ENCODE peak calls at places on chromosomes 4 and X, in eight cellular contexts. C is AML-193; B is cardiac fibroblast; M is NAMALWA; S is T1000; Z is activated T-cell treated with anti-CD3 and anti-CD28 coated beads for 1 hour; Q is stimulated activated naive CD8-positive, alpha-beta T cell treated with anti-CD3 and anti-CD28 coated beads, Interleukin-15, Interleukin-2, amounts not matched to agents 100 U/mL and 50 U/mL, for 24 hours; I is uterus. O is an unnamed sample.

GRCh38 chrX:136055651-136056221 is 70.5 kb downstream of the SLC9A6 start:
- DNase-seq in C (no peak), B (peak), S (no peak), Q (no peak), M (no peak), I (peak), Z (no peak), O (no peak)

GRCh38 chr4:86247906-86248305 is 111.9 kb downstream of the MAPK10 start:
- DNase-seq in M (no peak), B (no peak), S (no peak), C (no peak), I (no peak), Z (no peak), Q (no peak), O (no peak)

GRCh38 chr4:164572877-164573279 is 181.1 kb upstream of the SMIM31 start:
- DNase-seq in S (no peak), Q (no peak), B (peak), C (no peak), M (no peak), Z (no peak), I (no peak), O (no peak)

GRCh38 chr4:26936284-26937065 is 75.8 kb downstream of the STIM2 start:
- DNase-seq in M (no peak), B (peak), I (no peak), C (no peak), Z (no peak), S (no peak), Q (no peak), O (peak)

GRCh38 chr4:41575665-41576064 is 37.7 kb downstream of the LIMCH1 start:
- DNase-seq in Z (no peak), C (no peak), S (no peak), M (no peak), I (no peak), B (no peak), Q (no peak), O (no peak)

GRCh38 chrX:106987488-106987887 is 12.5 kb downstream of the MORC4 start:
- DNase-seq in Q (no peak), S (no peak), M (no peak), B (no peak), C (no peak), I (no peak), Z (no peak), O (no peak)

GRCh38 chr4:38782452-38783108 is at the start of gene TLR10:
- DNase-seq in Q (peak), B (peak), I (peak), S (no peak), C (peak), M (peak), Z (peak), O (peak)

GRCh38 chr4:102438873-102439614 is 62.1 kb upstream of the NFKB1 start:
- DNase-seq in I (peak), Q (no peak), M (no peak), B (peak), C (no peak), S (peak), Z (no peak), O (peak)

GRCh38 chr4:153082322-153083301 is 121.6 kb upstream of the TRIM2 start:
- DNase-seq in S (no peak), C (no peak), Q (no peak), M (no peak), Z (no peak), B (no peak), I (no peak), O (no peak)

GRCh38 chrX:110055616-110056015 is 52.7 kb downstream of the TMEM164 start:
- DNase-seq in C (no peak), M (no peak), I (no peak), S (no peak), B (peak), Q (no peak), Z (no peak), O (no peak)

GRCh38 chrX:50691820-50692219 is 122.2 kb downstream of the SHROOM4 start:
- DNase-seq in S (no peak), Z (no peak), M (peak), Q (no peak), B (peak), C (peak), I (no peak), O (peak)

GRCh38 chr4:128452415-128452814 is 164.8 kb upstream of the PGRMC2 start:
- DNase-seq in S (no peak), M (no peak), C (no peak), B (no peak), Q (no peak), Z (no peak), I (no peak), O (no peak)

GRCh38 chr4:139942284-139942683 is 211.7 kb downstream of the MAML3 start:
- DNase-seq in M (no peak), Q (no peak), B (no peak), C (no peak), Z (no peak), S (no peak), I (no peak), O (no peak)

GRCh38 chrX:15244421-15244820 is 25.5 kb downstream of the ASB9 start:
- DNase-seq in Z (no peak), Q (no peak), M (no peak), S (no peak), C (no peak), B (no peak), I (no peak), O (no peak)

GRCh38 chr4:184428787-184429186 is 45.6 kb downstream of the IRF2 start:
- DNase-seq in M (no peak), Z (no peak), I (no peak), Q (no peak), S (no peak), C (no peak), B (no peak), O (no peak)

GRCh38 chr4:3813151-3813905 is 47.1 kb downstream of the ADRA2C start:
- DNase-seq in B (no peak), I (no peak), Z (no peak), M (no peak), C (no peak), S (no peak), Q (no peak), O (no peak)

GRCh38 chr4:54976682-54977081 is 148.7 kb downstream of the KDR start:
- DNase-seq in Q (no peak), Z (no peak), S (no peak), M (no peak), I (no peak), B (no peak), C (no peak), O (peak)

GRCh38 chr4:66097271-66097670 is 427.0 kb upstream of the EPHA5 start:
- DNase-seq in Z (no peak), M (no peak), I (no peak), C (no peak), Q (no peak), S (no peak), B (no peak), O (peak)

GRCh38 chr4:89024051-89024675 is 32.8 kb downstream of the FAM13A start:
- DNase-seq in I (peak), S (no peak), Q (peak), M (peak), Z (peak), B (peak), C (peak), O (peak)

GRCh38 chr4:148075438-148075837 is 343.6 kb downstream of the ARHGAP10 start:
- DNase-seq in B (no peak), S (no peak), Q (no peak), Z (no peak), M (no peak), I (no peak), C (no peak), O (no peak)

GRCh38 chrX:13721371-13721770 is 13.0 kb downstream of the TRAPPC2 start:
- DNase-seq in B (no peak), Z (no peak), Q (no peak), C (no peak), I (no peak), M (no peak), S (no peak), O (no peak)

GRCh38 chr4:54898163-54898562 is 227.2 kb downstream of the KDR start:
- DNase-seq in I (no peak), Q (no peak), B (peak), S (no peak), M (no peak), C (no peak), Z (no peak), O (no peak)

O was measured in mesendoderm.